ENCODE peak calls at places on chromosomes 7 and 10, in five cellular contexts. One of them, this sample, is unnamed.

GRCh38 chr10:95229724-95230627 is 35.9 kb downstream of the ACSM6 start:
- DNase-seq in neural progenitor cell: peak; percentile 64
- DNase-seq in stomach: no peak
- DNase-seq in IMR-90: peak; percentile 98
- DNase-seq in CD8-positive, alpha-beta T cell: no peak
- DNase-seq in this sample: no peak

GRCh38 chr10:133455611-133456031 is 1.9 kb downstream of the SCART1 start:
- DNase-seq in stomach: no peak
- DNase-seq in IMR-90: no peak
- DNase-seq in neural progenitor cell: no peak
- DNase-seq in CD8-positive, alpha-beta T cell: no peak
- DNase-seq in this sample: no peak

GRCh38 chr10:533186-533585 is 156.3 kb downstream of the DIP2C start:
- DNase-seq in neural progenitor cell: no peak
- DNase-seq in IMR-90: no peak
- DNase-seq in CD8-positive, alpha-beta T cell: no peak
- DNase-seq in stomach: no peak
- DNase-seq in this sample: no peak

GRCh38 chr10:118394557-118395194 is 52.6 kb upstream of the FAM204A start:
- DNase-seq in CD8-positive, alpha-beta T cell: no peak
- DNase-seq in stomach: no peak
- DNase-seq in IMR-90: no peak
- DNase-seq in neural progenitor cell: no peak
- DNase-seq in this sample: no peak

GRCh38 chr10:29535012-29535777 is 99.6 kb downstream of the SVIL start:
- DNase-seq in stomach: peak; percentile 69
- DNase-seq in IMR-90: peak; percentile 88
- DNase-seq in neural progenitor cell: peak; percentile 70
- DNase-seq in CD8-positive, alpha-beta T cell: no peak
- DNase-seq in this sample: no peak

GRCh38 chr10:119149723-119150122 is 15.8 kb downstream of the SFXN4 start:
- DNase-seq in IMR-90: no peak
- DNase-seq in neural progenitor cell: peak; percentile 31
- DNase-seq in stomach: no peak
- DNase-seq in CD8-positive, alpha-beta T cell: no peak
- DNase-seq in this sample: no peak

GRCh38 chr10:119413738-119414611 is 128.5 kb downstream of the RGS10 start:
- DNase-seq in CD8-positive, alpha-beta T cell: no peak
- DNase-seq in stomach: peak; percentile 32
- DNase-seq in IMR-90: peak; percentile 99
- DNase-seq in neural progenitor cell: no peak
- DNase-seq in this sample: no peak

GRCh38 chr10:1056326-1057105 is at the start of gene WDR37:
- DNase-seq in stomach: peak; percentile 88
- DNase-seq in neural progenitor cell: peak; percentile 93
- DNase-seq in CD8-positive, alpha-beta T cell: peak; percentile 85
- DNase-seq in IMR-90: peak; percentile 90
- DNase-seq in this sample: peak; percentile 90

GRCh38 chr10:96511044-96511945 is 2.4 kb downstream of the TLL2 start:
- DNase-seq in stomach: peak; percentile 39
- DNase-seq in neural progenitor cell: peak; percentile 79
- DNase-seq in IMR-90: peak; percentile 17
- DNase-seq in CD8-positive, alpha-beta T cell: no peak
- DNase-seq in this sample: no peak

GRCh38 chr10:72331575-72332422 is 22.9 kb downstream of the DNAJB12 start:
- DNase-seq in neural progenitor cell: peak; percentile 94
- DNase-seq in CD8-positive, alpha-beta T cell: peak; percentile 86
- DNase-seq in IMR-90: peak; percentile 31
- DNase-seq in stomach: peak; percentile 91
- DNase-seq in this sample: peak; percentile 93

GRCh38 chr10:3654496-3654895 is 130.5 kb downstream of the KLF6 start:
- DNase-seq in IMR-90: peak; percentile 18
- DNase-seq in neural progenitor cell: no peak
- DNase-seq in CD8-positive, alpha-beta T cell: no peak
- DNase-seq in stomach: no peak
- DNase-seq in this sample: no peak

GRCh38 chr7:25613912-25614311 is 385.6 kb upstream of the NPVF start:
- DNase-seq in IMR-90: no peak
- DNase-seq in CD8-positive, alpha-beta T cell: no peak
- DNase-seq in stomach: no peak
- DNase-seq in neural progenitor cell: no peak
- DNase-seq in this sample: no peak

GRCh38 chr7:72490301-72490700 is 78.2 kb upstream of the CALN1 start:
- DNase-seq in stomach: no peak
- DNase-seq in CD8-positive, alpha-beta T cell: no peak
- DNase-seq in neural progenitor cell: no peak
- DNase-seq in IMR-90: no peak
- DNase-seq in this sample: no peak

GRCh38 chr7:44309271-44310091 is 15.9 kb downstream of the CAMK2B start:
- DNase-seq in IMR-90: peak; percentile 32
- DNase-seq in neural progenitor cell: peak; percentile 88
- DNase-seq in stomach: peak; percentile 67
- DNase-seq in CD8-positive, alpha-beta T cell: peak; percentile 5
- DNase-seq in this sample: peak; percentile 46

GRCh38 chr10:113709221-113709838 is 29.6 kb downstream of the CASP7 start:
- DNase-seq in neural progenitor cell: no peak
- DNase-seq in stomach: no peak
- DNase-seq in IMR-90: peak; percentile 85
- DNase-seq in CD8-positive, alpha-beta T cell: no peak
- DNase-seq in this sample: no peak

GRCh38 chr10:89427629-89428028 is 13.3 kb downstream of the IFIT5 start:
- DNase-seq in neural progenitor cell: no peak
- DNase-seq in stomach: no peak
- DNase-seq in CD8-positive, alpha-beta T cell: no peak
- DNase-seq in IMR-90: peak; percentile 88
- DNase-seq in this sample: no peak

GRCh38 chr10:29878492-29878891 is 180.9 kb downstream of the JCAD start:
- DNase-seq in neural progenitor cell: no peak
- DNase-seq in IMR-90: no peak
- DNase-seq in CD8-positive, alpha-beta T cell: no peak
- DNase-seq in stomach: no peak
- DNase-seq in this sample: no peak

GRCh38 chr10:3828404-3829192 is 43.6 kb upstream of the KLF6 start:
- DNase-seq in stomach: no peak
- DNase-seq in CD8-positive, alpha-beta T cell: no peak
- DNase-seq in neural progenitor cell: no peak
- DNase-seq in IMR-90: peak; percentile 86
- DNase-seq in this sample: no peak

GRCh38 chr7:67856046-67856445 is 859.4 kb downstream of the TYW1 start:
- DNase-seq in IMR-90: no peak
- DNase-seq in CD8-positive, alpha-beta T cell: no peak
- DNase-seq in neural progenitor cell: peak; percentile 6
- DNase-seq in stomach: no peak
- DNase-seq in this sample: no peak

GRCh38 chr7:91098566-91098965 is 165.7 kb upstream of the FZD1 start:
- DNase-seq in CD8-positive, alpha-beta T cell: no peak
- DNase-seq in stomach: no peak
- DNase-seq in IMR-90: peak; percentile 29
- DNase-seq in neural progenitor cell: no peak
- DNase-seq in this sample: no peak

GRCh38 chr10:11539191-11539868 is 72.1 kb downstream of the USP6NL start:
- DNase-seq in neural progenitor cell: no peak
- DNase-seq in IMR-90: peak; percentile 51
- DNase-seq in CD8-positive, alpha-beta T cell: no peak
- DNase-seq in stomach: no peak
- DNase-seq in this sample: no peak

GRCh38 chr10:125840955-125841354 is 17.6 kb downstream of the BCCIP start:
- DNase-seq in IMR-90: peak; percentile 51
- DNase-seq in stomach: no peak
- DNase-seq in neural progenitor cell: no peak
- DNase-seq in CD8-positive, alpha-beta T cell: no peak
- DNase-seq in this sample: no peak

GRCh38 chr7:30931161-30931926 is 19.7 kb downstream of the AQP1 start:
- DNase-seq in CD8-positive, alpha-beta T cell: no peak
- DNase-seq in IMR-90: no peak
- DNase-seq in neural progenitor cell: no peak
- DNase-seq in stomach: peak; percentile 16
- DNase-seq in this sample: no peak

GRCh38 chr10:71746344-71747037 is 26.8 kb downstream of the VSIR start:
- DNase-seq in IMR-90: no peak
- DNase-seq in neural progenitor cell: peak; percentile 45
- DNase-seq in stomach: peak; percentile 73
- DNase-seq in CD8-positive, alpha-beta T cell: no peak
- DNase-seq in this sample: no peak

GRCh38 chr7:115775981-115776380 is 254.6 kb downstream of the TFEC start:
- DNase-seq in neural progenitor cell: no peak
- DNase-seq in CD8-positive, alpha-beta T cell: no peak
- DNase-seq in IMR-90: no peak
- DNase-seq in stomach: peak; percentile 29
- DNase-seq in this sample: no peak

GRCh38 chr7:24907311-24907886 is 72.6 kb downstream of the OSBPL3 start:
- DNase-seq in IMR-90: peak; percentile 76
- DNase-seq in stomach: no peak
- DNase-seq in CD8-positive, alpha-beta T cell: no peak
- DNase-seq in neural progenitor cell: no peak
- DNase-seq in this sample: no peak

GRCh38 chr7:17530741-17531417 is 232.4 kb downstream of the AHR start:
- DNase-seq in IMR-90: peak; percentile 15
- DNase-seq in CD8-positive, alpha-beta T cell: no peak
- DNase-seq in neural progenitor cell: peak; percentile 4
- DNase-seq in stomach: no peak
- DNase-seq in this sample: no peak

GRCh38 chr10:47027812-47028260 is 116.6 kb downstream of the PTPN20 start:
- DNase-seq in CD8-positive, alpha-beta T cell: no peak
- DNase-seq in IMR-90: no peak
- DNase-seq in stomach: peak; percentile 16
- DNase-seq in neural progenitor cell: no peak
- DNase-seq in this sample: no peak

DNA sequence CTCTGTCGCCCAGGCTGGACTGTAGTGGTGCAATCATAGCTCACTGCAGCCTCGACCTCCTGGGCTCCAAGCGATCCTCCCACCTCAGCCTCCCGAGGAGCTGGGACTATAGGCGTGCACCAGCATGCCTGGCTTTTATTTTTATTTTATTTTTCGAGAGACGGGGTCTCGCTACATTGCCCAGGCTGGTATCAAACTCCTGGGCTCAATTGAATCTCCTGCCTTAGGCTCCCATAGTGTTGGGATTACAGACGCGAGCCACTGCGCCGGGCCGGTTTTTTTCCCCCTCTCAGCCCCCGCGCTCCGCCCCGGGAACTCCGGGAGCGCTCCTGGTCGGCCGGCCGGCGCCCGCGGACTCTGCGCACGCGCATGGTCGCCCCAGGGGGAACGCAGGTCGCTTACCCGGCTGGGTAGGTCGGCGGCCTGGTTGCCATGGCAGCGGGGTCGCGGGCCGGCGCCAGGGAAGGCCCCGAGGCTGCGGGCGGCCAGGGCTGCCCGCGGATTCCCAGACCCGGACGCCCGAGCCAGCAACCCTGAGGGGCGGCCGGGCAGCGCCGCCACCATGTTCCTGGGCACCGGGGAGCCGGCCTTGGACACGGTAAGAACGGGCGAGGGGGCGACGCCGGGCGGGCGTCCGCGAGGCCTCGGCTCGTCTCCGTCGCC is at the start of gene IQCE:
- DNase-seq in stomach: peak; percentile 96
- DNase-seq in neural progenitor cell: peak; percentile 99
- DNase-seq in IMR-90: peak; percentile 84
- DNase-seq in CD8-positive, alpha-beta T cell: peak; percentile 88
- DNase-seq in this sample: peak; percentile 92
- TF ChIP-seq CTCF in stomach: no peak
- TF ChIP-seq CTCF in neural progenitor cell: no peak
- TF ChIP-seq CTCF in IMR-90: no peak
- TF ChIP-seq CTCF in CD8-positive, alpha-beta T cell: no peak
- TF ChIP-seq CTCF in this sample: no peak

GRCh38 chr10:6202684-6203330 is at the start of gene PFKFB3:
- DNase-seq in IMR-90: peak; percentile 92
- DNase-seq in neural progenitor cell: peak; percentile 99
- DNase-seq in CD8-positive, alpha-beta T cell: peak; percentile 87
- DNase-seq in stomach: peak; percentile 97
- DNase-seq in this sample: peak; percentile 89

GRCh38 chr10:6203331-6204062 is 765 bp downstream of the PFKFB3 start:
- DNase-seq in CD8-positive, alpha-beta T cell: peak; percentile 56
- DNase-seq in stomach: peak; percentile 67
- DNase-seq in IMR-90: peak; percentile 47
- DNase-seq in neural progenitor cell: peak; percentile 95
- DNase-seq in this sample: peak; percentile 71

GRCh38 chr10:6200588-6201510 is 1.9 kb upstream of the PFKFB3 start:
- DNase-seq in CD8-positive, alpha-beta T cell: no peak
- DNase-seq in stomach: no peak
- DNase-seq in IMR-90: peak; percentile 35
- DNase-seq in neural progenitor cell: peak; percentile 68
- DNase-seq in this sample: peak; percentile 50

GRCh38 chr10:6202098-6202683 is 541 bp upstream of the PFKFB3 start:
- DNase-seq in neural progenitor cell: peak; percentile 37
- DNase-seq in IMR-90: no peak
- DNase-seq in stomach: no peak
- DNase-seq in CD8-positive, alpha-beta T cell: no peak
- DNase-seq in this sample: no peak

DNA sequence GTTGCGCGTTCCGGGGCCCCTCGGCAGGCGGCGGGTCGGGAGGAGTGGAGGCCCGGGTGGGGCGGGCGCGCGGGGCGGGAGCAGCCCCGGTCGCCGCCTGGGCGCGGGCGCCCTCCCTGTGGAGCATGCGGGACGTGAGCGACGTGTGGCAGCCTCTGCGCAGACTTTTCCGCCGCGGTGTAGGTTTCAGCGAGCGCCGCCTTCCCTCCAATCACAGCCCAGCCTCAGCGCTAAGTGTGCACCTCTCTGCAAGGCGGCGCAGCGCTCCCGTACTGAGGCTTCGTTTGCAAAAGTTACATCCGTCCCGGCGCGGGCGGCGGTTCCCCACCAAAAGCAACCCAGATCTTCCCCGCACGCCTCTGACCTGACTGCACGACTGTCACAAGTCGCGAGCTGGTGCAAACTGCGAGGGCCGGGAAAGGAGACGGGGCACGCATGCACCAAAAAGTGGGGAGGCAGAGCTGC is 1.2 kb upstream of the PFKFB3 start:
- DNase-seq in CD8-positive, alpha-beta T cell: peak; percentile 64
- DNase-seq in IMR-90: peak; percentile 70
- DNase-seq in neural progenitor cell: peak; percentile 88
- DNase-seq in stomach: peak; percentile 84
- DNase-seq in this sample: peak; percentile 78
- H3K4me3 ChIP-seq in CD8-positive, alpha-beta T cell: peak overlapping the region; percentile 54
- H3K4me3 ChIP-seq in IMR-90: peak overlapping the region; percentile 28
- H3K4me3 ChIP-seq in neural progenitor cell: peak overlapping the region; percentile 75
- H3K4me3 ChIP-seq in stomach: peak overlapping the region; percentile 81
- H3K4me3 ChIP-seq in this sample: peak overlapping the region; percentile 53

GRCh38 chr7:27078616-27079233 is 17.1 kb downstream of the HOXA1 start:
- DNase-seq in stomach: no peak
- DNase-seq in IMR-90: peak; percentile 19
- DNase-seq in neural progenitor cell: no peak
- DNase-seq in CD8-positive, alpha-beta T cell: no peak
- DNase-seq in this sample: no peak
- H3K27me3 ChIP-seq in stomach: no peaks in the 10 kb centered on the region
- H3K27me3 ChIP-seq in IMR-90: no peaks in the 10 kb centered on the region
- H3K27me3 ChIP-seq in neural progenitor cell: peaks cover 12% of the 10 kb centered on the region
- H3K27me3 ChIP-seq in CD8-positive, alpha-beta T cell: peaks cover 3% of the 10 kb centered on the region
- H3K27me3 ChIP-seq in this sample: no peaks in the 10 kb centered on the region

DNA sequence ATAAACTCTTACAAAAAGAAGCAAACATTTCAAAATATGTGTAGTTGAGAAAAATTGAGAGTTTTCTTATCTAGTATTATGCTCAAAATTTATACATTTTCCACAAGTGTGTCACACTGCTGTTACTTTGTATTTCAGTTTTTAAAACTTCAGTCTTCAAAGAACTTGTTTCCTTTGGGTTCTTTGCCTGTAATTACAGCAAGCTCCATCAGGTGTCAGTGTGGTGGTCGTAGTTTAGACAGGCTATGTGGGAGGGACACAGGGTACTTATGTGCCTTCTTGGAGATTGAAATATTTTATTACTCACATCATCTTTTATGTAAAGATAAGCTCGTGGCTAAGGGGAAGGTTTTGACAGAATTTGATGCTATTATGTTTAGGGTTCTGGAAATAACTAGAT is 360.5 kb downstream of the FGFR2 start:
- DNase-seq in neural progenitor cell: no peak
- DNase-seq in stomach: no peak
- DNase-seq in IMR-90: no peak
- DNase-seq in CD8-positive, alpha-beta T cell: no peak
- DNase-seq in this sample: no peak
- TF ChIP-seq CTCF in neural progenitor cell: peak; percentile 20
- TF ChIP-seq CTCF in stomach: no peak
- TF ChIP-seq CTCF in IMR-90: no peak
- TF ChIP-seq CTCF in CD8-positive, alpha-beta T cell: no peak
- TF ChIP-seq CTCF in this sample: no peak

This sample was measured in GM06990.